ENCODE peak calls at places on chromosome 14, in five cellular contexts. One of them, this sample, is unnamed.

GRCh38 chr14:56087824-56088571 is 30.2 kb upstream of the PELI2 start:
- DNase-seq in cardiac muscle cell: no peak
- DNase-seq in Peyer's patch: no peak
- DNase-seq in HFFc6: no peak
- DNase-seq in CD8-positive, alpha-beta memory T cell: no peak
- DNase-seq in this sample: no peak

GRCh38 chr14:23346693-23347405 is 5.8 kb downstream of the SLC22A17 start:
- DNase-seq in cardiac muscle cell: no peak
- DNase-seq in Peyer's patch: no peak
- DNase-seq in HFFc6: no peak
- DNase-seq in CD8-positive, alpha-beta memory T cell: no peak
- DNase-seq in this sample: no peak

GRCh38 chr14:89277229-89277628 is 139.8 kb downstream of the FOXN3 start:
- DNase-seq in cardiac muscle cell: no peak
- DNase-seq in Peyer's patch: no peak
- DNase-seq in HFFc6: no peak
- DNase-seq in CD8-positive, alpha-beta memory T cell: no peak
- DNase-seq in this sample: no peak

GRCh38 chr14:95601650-95602049 is 66.8 kb downstream of the GLRX5 start:
- DNase-seq in cardiac muscle cell: no peak
- DNase-seq in Peyer's patch: no peak
- DNase-seq in HFFc6: no peak
- DNase-seq in CD8-positive, alpha-beta memory T cell: no peak
- DNase-seq in this sample: peak; percentile 23

GRCh38 chr14:21081521-21082184 is 11.5 kb downstream of the ARHGEF40 start:
- DNase-seq in cardiac muscle cell: no peak
- DNase-seq in Peyer's patch: peak; percentile 42
- DNase-seq in HFFc6: no peak
- DNase-seq in CD8-positive, alpha-beta memory T cell: no peak
- DNase-seq in this sample: no peak

GRCh38 chr14:23068792-23069412 is 11.6 kb upstream of the CDH24 start:
- DNase-seq in cardiac muscle cell: peak; percentile 95
- DNase-seq in Peyer's patch: peak; percentile 73
- DNase-seq in HFFc6: peak; percentile 93
- DNase-seq in CD8-positive, alpha-beta memory T cell: peak; percentile 72
- DNase-seq in this sample: peak; percentile 86

GRCh38 chr14:100540141-100540925 is 46.9 kb downstream of the BEGAIN start:
- DNase-seq in cardiac muscle cell: peak; percentile 22
- DNase-seq in Peyer's patch: peak; percentile 45
- DNase-seq in HFFc6: no peak
- DNase-seq in CD8-positive, alpha-beta memory T cell: no peak
- DNase-seq in this sample: peak; percentile 57

GRCh38 chr14:65901595-65901994 is 489.1 kb downstream of the FUT8 start:
- DNase-seq in cardiac muscle cell: no peak
- DNase-seq in Peyer's patch: no peak
- DNase-seq in HFFc6: no peak
- DNase-seq in CD8-positive, alpha-beta memory T cell: no peak
- DNase-seq in this sample: no peak

GRCh38 chr14:89085154-89086059 is 261.0 kb downstream of the TTC8 start:
- DNase-seq in cardiac muscle cell: peak; percentile 47
- DNase-seq in Peyer's patch: no peak
- DNase-seq in HFFc6: no peak
- DNase-seq in CD8-positive, alpha-beta memory T cell: no peak
- DNase-seq in this sample: no peak

GRCh38 chr14:90266441-90267154 is 10.2 kb downstream of the PSMC1 start:
- DNase-seq in cardiac muscle cell: no peak
- DNase-seq in Peyer's patch: no peak
- DNase-seq in HFFc6: no peak
- DNase-seq in CD8-positive, alpha-beta memory T cell: no peak
- DNase-seq in this sample: no peak

GRCh38 chr14:98114122-98114895 is 1157.7 kb downstream of the BCL11B start:
- DNase-seq in cardiac muscle cell: no peak
- DNase-seq in Peyer's patch: no peak
- DNase-seq in HFFc6: no peak
- DNase-seq in CD8-positive, alpha-beta memory T cell: no peak
- DNase-seq in this sample: no peak

GRCh38 chr14:63605041-63605532 is 36.6 kb downstream of the WDR89 start:
- DNase-seq in cardiac muscle cell: no peak
- DNase-seq in Peyer's patch: no peak
- DNase-seq in HFFc6: no peak
- DNase-seq in CD8-positive, alpha-beta memory T cell: no peak
- DNase-seq in this sample: no peak

GRCh38 chr14:30142216-30142615 is 214.6 kb upstream of the PRKD1 start:
- DNase-seq in cardiac muscle cell: no peak
- DNase-seq in Peyer's patch: no peak
- DNase-seq in HFFc6: no peak
- DNase-seq in CD8-positive, alpha-beta memory T cell: no peak
- DNase-seq in this sample: no peak

GRCh38 chr14:37583358-37584210 is 11.5 kb downstream of the FOXA1 start:
- DNase-seq in cardiac muscle cell: no peak
- DNase-seq in Peyer's patch: peak; percentile 72
- DNase-seq in HFFc6: no peak
- DNase-seq in CD8-positive, alpha-beta memory T cell: no peak
- DNase-seq in this sample: no peak

GRCh38 chr14:53183611-53184010 is 30.5 kb upstream of the DDHD1 start:
- DNase-seq in cardiac muscle cell: peak; percentile 43
- DNase-seq in Peyer's patch: no peak
- DNase-seq in HFFc6: peak; percentile 21
- DNase-seq in CD8-positive, alpha-beta memory T cell: no peak
- DNase-seq in this sample: no peak

GRCh38 chr14:94922595-94923239 is 152.8 kb upstream of the GSC start:
- DNase-seq in cardiac muscle cell: no peak
- DNase-seq in Peyer's patch: no peak
- DNase-seq in HFFc6: no peak
- DNase-seq in CD8-positive, alpha-beta memory T cell: no peak
- DNase-seq in this sample: no peak

GRCh38 chr14:90273532-90273931 is 17.2 kb downstream of the PSMC1 start:
- DNase-seq in cardiac muscle cell: no peak
- DNase-seq in Peyer's patch: no peak
- DNase-seq in HFFc6: no peak
- DNase-seq in CD8-positive, alpha-beta memory T cell: no peak
- DNase-seq in this sample: no peak

GRCh38 chr14:56342419-56342901 is 224.2 kb downstream of the PELI2 start:
- DNase-seq in cardiac muscle cell: peak; percentile 90
- DNase-seq in Peyer's patch: no peak
- DNase-seq in HFFc6: peak; percentile 58
- DNase-seq in CD8-positive, alpha-beta memory T cell: no peak
- DNase-seq in this sample: no peak

GRCh38 chr14:51258788-51259187 is 18.7 kb downstream of the TMX1 start:
- DNase-seq in cardiac muscle cell: no peak
- DNase-seq in Peyer's patch: no peak
- DNase-seq in HFFc6: no peak
- DNase-seq in CD8-positive, alpha-beta memory T cell: no peak
- DNase-seq in this sample: no peak

GRCh38 chr14:98408024-98408555 is 863.9 kb downstream of the BCL11B start:
- DNase-seq in cardiac muscle cell: no peak
- DNase-seq in Peyer's patch: no peak
- DNase-seq in HFFc6: no peak
- DNase-seq in CD8-positive, alpha-beta memory T cell: no peak
- DNase-seq in this sample: no peak

GRCh38 chr14:85461432-85462133 is 68.4 kb upstream of the FLRT2 start:
- DNase-seq in cardiac muscle cell: no peak
- DNase-seq in Peyer's patch: no peak
- DNase-seq in HFFc6: no peak
- DNase-seq in CD8-positive, alpha-beta memory T cell: no peak
- DNase-seq in this sample: no peak

GRCh38 chr14:95337052-95337595 is 17.4 kb upstream of the CLMN start:
- DNase-seq in cardiac muscle cell: no peak
- DNase-seq in Peyer's patch: no peak
- DNase-seq in HFFc6: no peak
- DNase-seq in CD8-positive, alpha-beta memory T cell: no peak
- DNase-seq in this sample: no peak

GRCh38 chr14:77681196-77682157 is 26.3 kb downstream of the ALKBH1 start:
- DNase-seq in cardiac muscle cell: no peak
- DNase-seq in Peyer's patch: peak; percentile 51
- DNase-seq in HFFc6: peak; percentile 41
- DNase-seq in CD8-positive, alpha-beta memory T cell: no peak
- DNase-seq in this sample: no peak

GRCh38 chr14:91272341-91273272 is 28.1 kb upstream of the GPR68 start:
- DNase-seq in cardiac muscle cell: no peak
- DNase-seq in Peyer's patch: no peak
- DNase-seq in HFFc6: no peak
- DNase-seq in CD8-positive, alpha-beta memory T cell: no peak
- DNase-seq in this sample: no peak

GRCh38 chr14:99125113-99125512 is 146.9 kb downstream of the BCL11B start:
- DNase-seq in cardiac muscle cell: no peak
- DNase-seq in Peyer's patch: no peak
- DNase-seq in HFFc6: no peak
- DNase-seq in CD8-positive, alpha-beta memory T cell: no peak
- DNase-seq in this sample: no peak

GRCh38 chr14:99768381-99768780 is 24.8 kb upstream of the EML1 start:
- DNase-seq in cardiac muscle cell: no peak
- DNase-seq in Peyer's patch: no peak
- DNase-seq in HFFc6: no peak
- DNase-seq in CD8-positive, alpha-beta memory T cell: no peak
- DNase-seq in this sample: no peak

GRCh38 chr14:71680733-71681387 is 251.4 kb upstream of the RGS6 start:
- DNase-seq in cardiac muscle cell: no peak
- DNase-seq in Peyer's patch: no peak
- DNase-seq in HFFc6: no peak
- DNase-seq in CD8-positive, alpha-beta memory T cell: no peak
- DNase-seq in this sample: no peak

GRCh38 chr14:55588259-55588699 is 8.3 kb downstream of the KTN1 start:
- DNase-seq in cardiac muscle cell: no peak
- DNase-seq in Peyer's patch: no peak
- DNase-seq in HFFc6: peak; percentile 30
- DNase-seq in CD8-positive, alpha-beta memory T cell: no peak
- DNase-seq in this sample: no peak

GRCh38 chr14:52840916-52841315 is 49.5 kb upstream of the GNPNAT1 start:
- DNase-seq in cardiac muscle cell: peak; percentile 53
- DNase-seq in Peyer's patch: no peak
- DNase-seq in HFFc6: peak; percentile 70
- DNase-seq in CD8-positive, alpha-beta memory T cell: no peak
- DNase-seq in this sample: no peak

GRCh38 chr14:32933943-32934890 is 4.5 kb upstream of the NPAS3 start:
- DNase-seq in cardiac muscle cell: peak; percentile 38
- DNase-seq in Peyer's patch: no peak
- DNase-seq in HFFc6: no peak
- DNase-seq in CD8-positive, alpha-beta memory T cell: no peak
- DNase-seq in this sample: no peak

GRCh38 chr14:64760146-64760755 is 56.0 kb downstream of the PLEKHG3 start:
- DNase-seq in cardiac muscle cell: peak; percentile 56
- DNase-seq in Peyer's patch: peak; percentile 78
- DNase-seq in HFFc6: peak; percentile 29
- DNase-seq in CD8-positive, alpha-beta memory T cell: peak; percentile 33
- DNase-seq in this sample: peak; percentile 64

GRCh38 chr14:29453045-29453444 is 474.6 kb downstream of the PRKD1 start:
- DNase-seq in cardiac muscle cell: no peak
- DNase-seq in Peyer's patch: no peak
- DNase-seq in HFFc6: no peak
- DNase-seq in CD8-positive, alpha-beta memory T cell: no peak
- DNase-seq in this sample: no peak

GRCh38 chr14:55562135-55562534 is 17.9 kb upstream of the KTN1 start:
- DNase-seq in cardiac muscle cell: no peak
- DNase-seq in Peyer's patch: no peak
- DNase-seq in HFFc6: no peak
- DNase-seq in CD8-positive, alpha-beta memory T cell: no peak
- DNase-seq in this sample: no peak

GRCh38 chr14:30332374-30332773 is 226.6 kb upstream of the G2E3 start:
- DNase-seq in cardiac muscle cell: no peak
- DNase-seq in Peyer's patch: no peak
- DNase-seq in HFFc6: no peak
- DNase-seq in CD8-positive, alpha-beta memory T cell: no peak
- DNase-seq in this sample: no peak

GRCh38 chr14:67623114-67623513 is 3.4 kb downstream of the ARG2 start:
- DNase-seq in cardiac muscle cell: peak; percentile 56
- DNase-seq in Peyer's patch: no peak
- DNase-seq in HFFc6: no peak
- DNase-seq in CD8-positive, alpha-beta memory T cell: no peak
- DNase-seq in this sample: no peak

GRCh38 chr14:97380539-97380941 is 583.4 kb downstream of the VRK1 start:
- DNase-seq in cardiac muscle cell: no peak
- DNase-seq in Peyer's patch: no peak
- DNase-seq in HFFc6: no peak
- DNase-seq in CD8-positive, alpha-beta memory T cell: no peak
- DNase-seq in this sample: no peak

GRCh38 chr14:106442857-106443256 is 916.5 kb downstream of the TMEM121 start:
- DNase-seq in cardiac muscle cell: no peak
- DNase-seq in Peyer's patch: no peak
- DNase-seq in HFFc6: no peak
- DNase-seq in CD8-positive, alpha-beta memory T cell: peak; percentile 13
- DNase-seq in this sample: peak; percentile 12

This sample was measured in K562.